ENCODE peak calls at places on chromosomes 6 and 20, in ten cellular contexts. One of them, this sample, is unnamed.

GRCh38 chr20:53597085-53597482 is 3.4 kb upstream of the ZNF217 start:
- DNase-seq in lower lobe of right lung: no peak
- DNase-seq in fibroblast of mammary gland: no peak
- DNase-seq in MV-4-11: no peak
- DNase-seq in ecto neural progenitor cell: peak; percentile 23
- DNase-seq in NCI-H1417 treated with DMSO at 0.1 percent for 48 hours: no peak
- DNase-seq in foreskin melanocyte: no peak
- DNase-seq in substantia nigra: no peak
- DNase-seq in epithelial cell of esophagus: peak; percentile 53
- DNase-seq in fibroblast of lung: no peak
- DNase-seq in this sample: peak; percentile 97

GRCh38 chr6:23316131-23316530 is 746.8 kb downstream of the HDGFL1 start:
- DNase-seq in substantia nigra: no peak
- DNase-seq in MV-4-11: no peak
- DNase-seq in fibroblast of lung: peak; percentile 9
- DNase-seq in foreskin melanocyte: no peak
- DNase-seq in lower lobe of right lung: no peak
- DNase-seq in fibroblast of mammary gland: peak; percentile 4
- DNase-seq in NCI-H1417 treated with DMSO at 0.1 percent for 48 hours: no peak
- DNase-seq in epithelial cell of esophagus: peak; percentile 60
- DNase-seq in ecto neural progenitor cell: no peak
- DNase-seq in this sample: no peak

GRCh38 chr20:62326959-62327725 is 24.3 kb downstream of the ADRM1 start:
- DNase-seq in epithelial cell of esophagus: no peak
- DNase-seq in foreskin melanocyte: no peak
- DNase-seq in substantia nigra: no peak
- DNase-seq in MV-4-11: no peak
- DNase-seq in NCI-H1417 treated with DMSO at 0.1 percent for 48 hours: no peak
- DNase-seq in lower lobe of right lung: no peak
- DNase-seq in fibroblast of lung: no peak
- DNase-seq in ecto neural progenitor cell: no peak
- DNase-seq in fibroblast of mammary gland: no peak
- DNase-seq in this sample: no peak

GRCh38 chr6:110331816-110332215 is 26.3 kb downstream of the METTL24 start:
- DNase-seq in substantia nigra: no peak
- DNase-seq in ecto neural progenitor cell: no peak
- DNase-seq in fibroblast of mammary gland: no peak
- DNase-seq in epithelial cell of esophagus: no peak
- DNase-seq in fibroblast of lung: peak; percentile 13
- DNase-seq in foreskin melanocyte: no peak
- DNase-seq in lower lobe of right lung: no peak
- DNase-seq in MV-4-11: no peak
- DNase-seq in NCI-H1417 treated with DMSO at 0.1 percent for 48 hours: no peak
- DNase-seq in this sample: no peak

GRCh38 chr6:166929534-166930189 is 26.7 kb downstream of the RNASET2 start:
- DNase-seq in MV-4-11: peak; percentile 8
- DNase-seq in lower lobe of right lung: no peak
- DNase-seq in fibroblast of lung: no peak
- DNase-seq in fibroblast of mammary gland: no peak
- DNase-seq in NCI-H1417 treated with DMSO at 0.1 percent for 48 hours: no peak
- DNase-seq in epithelial cell of esophagus: no peak
- DNase-seq in ecto neural progenitor cell: no peak
- DNase-seq in foreskin melanocyte: no peak
- DNase-seq in substantia nigra: no peak
- DNase-seq in this sample: no peak

GRCh38 chr6:37588745-37589139 is 89.0 kb upstream of the CCDC167 start:
- DNase-seq in fibroblast of lung: no peak
- DNase-seq in fibroblast of mammary gland: no peak
- DNase-seq in epithelial cell of esophagus: no peak
- DNase-seq in ecto neural progenitor cell: no peak
- DNase-seq in NCI-H1417 treated with DMSO at 0.1 percent for 48 hours: no peak
- DNase-seq in MV-4-11: no peak
- DNase-seq in substantia nigra: no peak
- DNase-seq in foreskin melanocyte: no peak
- DNase-seq in lower lobe of right lung: no peak
- DNase-seq in this sample: no peak

GRCh38 chr6:16002332-16003196 is 126.3 kb upstream of the MYLIP start:
- DNase-seq in fibroblast of lung: no peak
- DNase-seq in lower lobe of right lung: no peak
- DNase-seq in MV-4-11: no peak
- DNase-seq in ecto neural progenitor cell: no peak
- DNase-seq in substantia nigra: no peak
- DNase-seq in fibroblast of mammary gland: no peak
- DNase-seq in foreskin melanocyte: no peak
- DNase-seq in NCI-H1417 treated with DMSO at 0.1 percent for 48 hours: no peak
- DNase-seq in epithelial cell of esophagus: no peak
- DNase-seq in this sample: no peak

GRCh38 chr6:27296106-27296783 is 15.8 kb downstream of the POM121L2 start:
- DNase-seq in NCI-H1417 treated with DMSO at 0.1 percent for 48 hours: no peak
- DNase-seq in epithelial cell of esophagus: peak; percentile 65
- DNase-seq in foreskin melanocyte: no peak
- DNase-seq in ecto neural progenitor cell: peak; percentile 81
- DNase-seq in substantia nigra: no peak
- DNase-seq in MV-4-11: no peak
- DNase-seq in fibroblast of mammary gland: peak; percentile 47
- DNase-seq in lower lobe of right lung: no peak
- DNase-seq in fibroblast of lung: peak; percentile 55
- DNase-seq in this sample: peak; percentile 55

GRCh38 chr20:16129411-16129810 is 443.8 kb downstream of the KIF16B start:
- DNase-seq in NCI-H1417 treated with DMSO at 0.1 percent for 48 hours: no peak
- DNase-seq in fibroblast of lung: no peak
- DNase-seq in ecto neural progenitor cell: no peak
- DNase-seq in substantia nigra: no peak
- DNase-seq in lower lobe of right lung: no peak
- DNase-seq in epithelial cell of esophagus: no peak
- DNase-seq in fibroblast of mammary gland: no peak
- DNase-seq in foreskin melanocyte: no peak
- DNase-seq in MV-4-11: no peak
- DNase-seq in this sample: no peak

This sample was measured in trophoblast cell.